ENCODE peak calls at places on chromosomes 3 and 15, in eight cellular contexts. J is HTR-8/SVneo; Z is activated CD8-positive, alpha-beta memory T cell treated with anti-CD3 and anti-CD28 coated beads for 24 hours; R is SHP77; Q is left colon; O is iPS-NIHi11; H is stimulated activated CD8-positive, alpha-beta memory T cell treated with anti-CD3 and anti-CD28 coated beads, Interleukin-2, amount 100 ng/mL, for 48 hours; S is natural killer cell. A is an unnamed sample.

GRCh38 chr3:105353485-105354161 is 13.1 kb upstream of the ALCAM start:
- DNase-seq in J (peak; percentile 15), Z (no peak), R (no peak), Q (no peak), O (peak; percentile 54), H (no peak), S (no peak), A (no peak)

GRCh38 chr3:190983875-190984274 is 121.4 kb upstream of the GMNC start:
- DNase-seq in J (no peak), Z (no peak), R (no peak), Q (no peak), O (no peak), H (no peak), S (no peak), A (no peak)

GRCh38 chr15:67548862-67549651 is 6.6 kb downstream of the MAP2K5 start:
- DNase-seq in J (no peak), Z (no peak), R (no peak), Q (peak; percentile 59), O (peak; percentile 71), H (no peak), S (no peak), A (peak; percentile 1)

GRCh38 chr3:186806173-186807055 is at the start of gene RFC4:
- DNase-seq in J (peak; percentile 80), Z (peak; percentile 96), R (peak; percentile 82), Q (peak; percentile 83), O (peak; percentile 88), H (peak; percentile 85), S (peak; percentile 74), A (no peak)

GRCh38 chr15:71329509-71330260 is 214.4 kb downstream of the THSD4 start:
- DNase-seq in J (peak; percentile 45), Z (no peak), R (no peak), Q (peak; percentile 82), O (no peak), H (no peak), S (no peak), A (no peak)

GRCh38 chr3:148866261-148866660 is 1.2 kb downstream of the CPA3 start:
- DNase-seq in J (peak; percentile 71), Z (no peak), R (no peak), Q (no peak), O (no peak), H (no peak), S (no peak), A (no peak)

GRCh38 chr15:40449275-40449674 is 8.5 kb downstream of the BAHD1 start:
- DNase-seq in J (no peak), Z (no peak), R (no peak), Q (no peak), O (no peak), H (no peak), S (no peak), A (no peak)

GRCh38 chr3:29156071-29156715 is 124.7 kb upstream of the RBMS3 start:
- DNase-seq in J (no peak), Z (no peak), R (peak; percentile 34), Q (no peak), O (peak; percentile 32), H (no peak), S (no peak), A (no peak)

GRCh38 chr3:100399341-100400071 is 1.4 kb downstream of the TOMM70 start:
- DNase-seq in J (no peak), Z (no peak), R (no peak), Q (no peak), O (no peak), H (no peak), S (no peak), A (no peak)

GRCh38 chr15:51335538-51335961 is 2.8 kb downstream of the CYP19A1 start:
- DNase-seq in J (no peak), Z (no peak), R (no peak), Q (peak; percentile 46), O (no peak), H (no peak), S (no peak), A (no peak)

GRCh38 chr3:173750095-173750494 is 352.6 kb downstream of the NLGN1 start:
- DNase-seq in J (no peak), Z (no peak), R (no peak), Q (no peak), O (no peak), H (no peak), S (no peak), A (no peak)

GRCh38 chr15:61680260-61681037 is 379.8 kb downstream of the VPS13C start:
- DNase-seq in J (no peak), Z (no peak), R (no peak), Q (no peak), O (no peak), H (no peak), S (no peak), A (no peak)

GRCh38 chr3:195537995-195538394 is 5.1 kb downstream of the PPP1R2 start:
- DNase-seq in J (no peak), Z (no peak), R (no peak), Q (no peak), O (no peak), H (peak; percentile 32), S (no peak), A (no peak)

GRCh38 chr3:32835943-32836342 is 18.1 kb downstream of the TRIM71 start:
- DNase-seq in J (no peak), Z (no peak), R (no peak), Q (no peak), O (peak; percentile 54), H (no peak), S (no peak), A (no peak)

GRCh38 chr15:38714309-38715072 is 149.9 kb upstream of the RASGRP1 start:
- DNase-seq in J (peak; percentile 77), Z (no peak), R (no peak), Q (no peak), O (no peak), H (no peak), S (no peak), A (no peak)

GRCh38 chr15:71476823-71477222 is 333.5 kb upstream of the NR2E3 start:
- DNase-seq in J (no peak), Z (no peak), R (no peak), Q (no peak), O (no peak), H (no peak), S (no peak), A (no peak)

GRCh38 chr15:72907733-72908132 is 124.2 kb upstream of the ADPGK start:
- DNase-seq in J (no peak), Z (no peak), R (no peak), Q (no peak), O (no peak), H (no peak), S (no peak), A (no peak)

GRCh38 chr3:105781871-105782270 is 86.9 kb downstream of the CBLB start:
- DNase-seq in J (no peak), Z (no peak), R (no peak), Q (no peak), O (no peak), H (no peak), S (no peak), A (no peak)

GRCh38 chr15:64895285-64896065 is 16.2 kb upstream of the ANKDD1A start:
- DNase-seq in J (no peak), Z (peak; percentile 71), R (no peak), Q (no peak), O (no peak), H (no peak), S (peak; percentile 37), A (no peak)

GRCh38 chr15:47750030-47750739 is 32.9 kb downstream of the SEMA6D start:
- DNase-seq in J (peak; percentile 56), Z (no peak), R (no peak), Q (no peak), O (no peak), H (no peak), S (no peak), A (no peak)

GRCh38 chr3:152197451-152197850 is 71.3 kb upstream of the MBNL1 start:
- DNase-seq in J (no peak), Z (no peak), R (no peak), Q (no peak), O (no peak), H (no peak), S (no peak), A (no peak)

GRCh38 chr3:157832588-157832987 is 273.6 kb downstream of the SHOX2 start:
- DNase-seq in J (no peak), Z (no peak), R (no peak), Q (no peak), O (no peak), H (no peak), S (no peak), A (no peak)

GRCh38 chr15:67828379-67828968 is 3.2 kb downstream of the SKOR1 start:
- DNase-seq in J (no peak), Z (peak; percentile 58), R (no peak), Q (no peak), O (no peak), H (no peak), S (no peak), A (no peak)

GRCh38 chr15:42796955-42797779 is 60.2 kb upstream of the CDAN1 start:
- DNase-seq in J (no peak), Z (no peak), R (no peak), Q (no peak), O (no peak), H (no peak), S (no peak), A (no peak)

GRCh38 chr3:179418610-179419009 is 32.7 kb downstream of the GNB4 start:
- DNase-seq in J (no peak), Z (no peak), R (peak; percentile 6), Q (no peak), O (no peak), H (no peak), S (no peak), A (no peak)